ENCODE peak calls at places on chromosomes 1 and 21, in ten cellular contexts. F is HepG2, E is stomach, H is tibial nerve, K is upper lobe of left lung, O is sigmoid colon, M is ovary, X is suprapubic skin, R is H1, L is esophagus muscularis mucosa. T is an unnamed sample.

GRCh38 chr1:2875677-2876531 is 74.4 kb upstream of the TTC34 start:
- DNase-seq in L (no peak), H (peak; percentile 7), K (peak; percentile 87), X (no peak), E (peak; percentile 41), O (no peak), R (no peak), M (peak; percentile 15), F (no peak), T (no peak)

GRCh38 chr1:111658622-111659021 is 39.0 kb downstream of the RAP1A start:
- DNase-seq in F (no peak), R (no peak), X (no peak), L (no peak), O (no peak), E (no peak), K (no peak), M (no peak), H (no peak), T (no peak)

GRCh38 chr21:28975401-28975800 is 17.3 kb downstream of the LTN1 start:
- DNase-seq in R (no peak), L (no peak), M (no peak), X (no peak), K (no peak), H (no peak), O (no peak), F (no peak), E (no peak), T (no peak)

GRCh38 chr1:93629101-93630059 is 52.3 kb downstream of the BCAR3 start:
- DNase-seq in M (no peak), K (no peak), L (no peak), H (peak; percentile 74), O (no peak), E (no peak), X (no peak), F (peak; percentile 65), R (no peak), T (peak; percentile 30)

GRCh38 chr1:192724670-192725069 is 84.2 kb upstream of the RGS2 start:
- DNase-seq in H (no peak), F (no peak), M (no peak), R (no peak), E (no peak), O (no peak), L (no peak), K (no peak), X (no peak), T (no peak)

GRCh38 chr1:66022904-66023620 is 230.4 kb downstream of the PDE4B start:
- DNase-seq in L (no peak), F (no peak), E (no peak), R (no peak), M (no peak), K (no peak), H (no peak), X (no peak), O (no peak), T (no peak)

GRCh38 chr1:57319165-57319564 is 104.7 kb downstream of the DAB1 start:
- DNase-seq in M (no peak), O (no peak), L (no peak), E (no peak), H (no peak), X (no peak), F (no peak), K (no peak), R (no peak), T (no peak)

GRCh38 chr21:45540601-45540970 is 1.7 kb downstream of the SLC19A1 start:
- DNase-seq in M (no peak), R (peak; percentile 35), X (peak; percentile 74), F (no peak), L (no peak), K (no peak), H (no peak), E (peak; percentile 24), O (peak; percentile 58), T (no peak)

GRCh38 chr1:214552174-214552608 is 789 bp upstream of the PTPN14 start:
- DNase-seq in E (peak; percentile 79), L (peak; percentile 92), H (peak; percentile 46), O (peak; percentile 72), F (peak; percentile 11), K (no peak), X (no peak), R (peak; percentile 67), M (peak; percentile 34), T (peak; percentile 65)

GRCh38 chr1:53582211-53583020 is 123.2 kb downstream of the DMRTB1 start:
- DNase-seq in F (no peak), K (no peak), O (peak; percentile 40), E (no peak), M (no peak), X (peak; percentile 40), L (no peak), H (no peak), R (no peak), T (no peak)

GRCh38 chr21:32886339-32886738 is 114.8 kb upstream of the PAXBP1 start:
- DNase-seq in M (no peak), E (no peak), K (no peak), H (no peak), X (no peak), L (no peak), R (no peak), O (no peak), F (peak; percentile 7), T (no peak)

GRCh38 chr1:180170569-180170968 is 15.9 kb downstream of the QSOX1 start:
- DNase-seq in O (peak; percentile 21), R (no peak), K (no peak), E (no peak), L (no peak), M (no peak), F (peak; percentile 19), H (no peak), X (no peak), T (peak; percentile 54)

GRCh38 chr1:6128276-6129081 is 51.6 kb downstream of the CHD5 start:
- DNase-seq in F (no peak), M (no peak), R (no peak), E (no peak), X (no peak), H (no peak), O (peak; percentile 53), L (no peak), K (peak; percentile 78), T (no peak)

GRCh38 chr1:199959775-199960110 is 67.8 kb upstream of the NR5A2 start:
- DNase-seq in F (no peak), L (no peak), M (no peak), K (peak; percentile 79), X (no peak), O (no peak), H (no peak), E (no peak), R (no peak), T (no peak)

GRCh38 chr1:199955235-199955634 is 72.3 kb upstream of the NR5A2 start:
- DNase-seq in R (no peak), M (no peak), K (no peak), L (no peak), E (no peak), O (no peak), X (no peak), F (no peak), H (no peak), T (no peak)

GRCh38 chr1:199954701-199955100 is 72.8 kb upstream of the NR5A2 start:
- DNase-seq in E (no peak), O (no peak), X (no peak), M (no peak), R (peak; percentile 63), F (peak; percentile 10), H (no peak), L (no peak), K (no peak), T (peak; percentile 41)

GRCh38 chr1:199959033-199959774 is 68.3 kb upstream of the NR5A2 start:
- DNase-seq in R (no peak), L (no peak), K (peak; percentile 74), F (no peak), O (no peak), M (no peak), X (no peak), H (no peak), E (no peak), T (no peak)

GRCh38 chr1:199956005-199956404 is 71.5 kb upstream of the NR5A2 start:
- DNase-seq in X (no peak), L (no peak), M (no peak), F (no peak), R (no peak), H (no peak), E (no peak), K (no peak), O (no peak), T (peak; percentile 32)
- TF ChIP-seq EP300 in X (no peak), L (no peak), M (no peak), F (no peak), R (no peak), H (no peak), E (no peak), K (no peak), O (no peak), T (no peak)

GRCh38 chr1:147541672-147542548 is 609 bp downstream of the BCL9 start:
- DNase-seq in K (peak; percentile 69), X (peak; percentile 85), F (no peak), H (peak; percentile 18), O (peak; percentile 85), M (peak; percentile 69), L (no peak), E (peak; percentile 43), R (peak; percentile 73), T (peak; percentile 44)
- TF ChIP-seq POLR2A in K (no peak), X (no peak), F (no peak), H (peak; percentile 9), O (peak; percentile 15), M (peak; percentile 22), L (no peak), E (no peak), R (no peak), T (no peak)

GRCh38 chr1:203116048-203116810 is 11.3 kb upstream of the ADORA1 start:
- DNase-seq in K (peak; percentile 45), R (peak; percentile 43), L (peak; percentile 72), E (no peak), O (no peak), M (no peak), X (no peak), H (no peak), F (no peak), T (no peak)
- TF ChIP-seq EP300 in K (no peak), R (no peak), L (no peak), E (no peak), O (no peak), M (no peak), X (no peak), H (no peak), F (no peak), T (no peak)

GRCh38 chr1:116764906-116765862 is 11.0 kb downstream of the CD2 start:
- DNase-seq in L (no peak), K (peak; percentile 42), M (no peak), R (no peak), O (no peak), F (no peak), E (no peak), H (no peak), X (no peak), T (no peak)

GRCh38 chr1:116767782-116768382 is 13.7 kb downstream of the CD2 start:
- DNase-seq in O (no peak), L (no peak), M (no peak), R (no peak), F (no peak), K (no peak), X (no peak), H (no peak), E (no peak), T (no peak)

GRCh38 chr1:116764466-116764896 is 10.3 kb downstream of the CD2 start:
- DNase-seq in K (no peak), O (no peak), X (no peak), F (no peak), L (no peak), M (no peak), R (no peak), E (no peak), H (no peak), T (no peak)

GRCh38 chr1:116766616-116767469 is 12.6 kb downstream of the CD2 start:
- DNase-seq in H (no peak), F (no peak), E (no peak), K (no peak), L (no peak), X (no peak), O (no peak), R (no peak), M (no peak), T (no peak)

GRCh38 chr1:116765962-116766361 is 11.7 kb downstream of the CD2 start:
- DNase-seq in F (no peak), X (no peak), O (no peak), H (no peak), K (peak; percentile 5), E (no peak), M (no peak), L (no peak), R (no peak), T (no peak)
- TF ChIP-seq POLR2A in F (no peak), X (no peak), O (no peak), H (no peak), K (no peak), E (no peak), M (no peak), L (no peak), R (no peak), T (no peak)